ENCODE peak calls at places on chromosomes 11 and 22, in nine cellular contexts. One of them, this sample, is unnamed.

GRCh38 chr11:113802621-113803020 is 23.0 kb downstream of the CLDN25 start:
- DNase-seq in GM12878: no peak
- DNase-seq in fibroblast of the conjunctiva: no peak
- DNase-seq in M059J: no peak
- DNase-seq in CD8-positive, alpha-beta T cell: no peak
- DNase-seq in activated naive CD4-positive, alpha-beta T cell treated with Interleukin-2 at 50 U/mL for 16 hours: no peak
- DNase-seq in NCI-H510A treated with DMSO at 0.1 percent for 48 hours: no peak
- DNase-seq in heart right ventricle: no peak
- DNase-seq in A549: no peak
- DNase-seq in this sample: no peak

GRCh38 chr11:71235719-71236118 is 16.7 kb downstream of the SHANK2 start:
- DNase-seq in GM12878: no peak
- DNase-seq in fibroblast of the conjunctiva: no peak
- DNase-seq in M059J: no peak
- DNase-seq in CD8-positive, alpha-beta T cell: no peak
- DNase-seq in activated naive CD4-positive, alpha-beta T cell treated with Interleukin-2 at 50 U/mL for 16 hours: no peak
- DNase-seq in NCI-H510A treated with DMSO at 0.1 percent for 48 hours: no peak
- DNase-seq in heart right ventricle: no peak
- DNase-seq in A549: no peak
- DNase-seq in this sample: peak

GRCh38 chr11:73314121-73314948 is 6.3 kb downstream of the ARHGEF17 start:
- DNase-seq in GM12878: no peak
- DNase-seq in fibroblast of the conjunctiva: no peak
- DNase-seq in M059J: peak
- DNase-seq in CD8-positive, alpha-beta T cell: no peak
- DNase-seq in activated naive CD4-positive, alpha-beta T cell treated with Interleukin-2 at 50 U/mL for 16 hours: no peak
- DNase-seq in NCI-H510A treated with DMSO at 0.1 percent for 48 hours: peak
- DNase-seq in heart right ventricle: no peak
- DNase-seq in A549: no peak
- DNase-seq in this sample: no peak

GRCh38 chr11:91248199-91248807 is 976.3 kb upstream of the FAT3 start:
- DNase-seq in GM12878: no peak
- DNase-seq in fibroblast of the conjunctiva: peak
- DNase-seq in M059J: peak
- DNase-seq in CD8-positive, alpha-beta T cell: no peak
- DNase-seq in activated naive CD4-positive, alpha-beta T cell treated with Interleukin-2 at 50 U/mL for 16 hours: no peak
- DNase-seq in NCI-H510A treated with DMSO at 0.1 percent for 48 hours: peak
- DNase-seq in heart right ventricle: no peak
- DNase-seq in A549: peak
- DNase-seq in this sample: no peak

GRCh38 chr22:47724751-47725150 is 962.3 kb downstream of the TBC1D22A start:
- DNase-seq in GM12878: no peak
- DNase-seq in fibroblast of the conjunctiva: no peak
- DNase-seq in M059J: no peak
- DNase-seq in CD8-positive, alpha-beta T cell: no peak
- DNase-seq in activated naive CD4-positive, alpha-beta T cell treated with Interleukin-2 at 50 U/mL for 16 hours: no peak
- DNase-seq in NCI-H510A treated with DMSO at 0.1 percent for 48 hours: no peak
- DNase-seq in heart right ventricle: no peak
- DNase-seq in A549: no peak
- DNase-seq in this sample: no peak

GRCh38 chr11:57312511-57313021 is 12.2 kb downstream of the TNKS1BP1 start:
- DNase-seq in GM12878: no peak
- DNase-seq in fibroblast of the conjunctiva: no peak
- DNase-seq in M059J: no peak
- DNase-seq in CD8-positive, alpha-beta T cell: no peak
- DNase-seq in activated naive CD4-positive, alpha-beta T cell treated with Interleukin-2 at 50 U/mL for 16 hours: no peak
- DNase-seq in NCI-H510A treated with DMSO at 0.1 percent for 48 hours: no peak
- DNase-seq in heart right ventricle: no peak
- DNase-seq in A549: no peak
- DNase-seq in this sample: no peak

GRCh38 chr22:50739894-50740293 is 1.9 kb downstream of the ACR start:
- DNase-seq in GM12878: no peak
- DNase-seq in fibroblast of the conjunctiva: no peak
- DNase-seq in M059J: no peak
- DNase-seq in CD8-positive, alpha-beta T cell: no peak
- DNase-seq in activated naive CD4-positive, alpha-beta T cell treated with Interleukin-2 at 50 U/mL for 16 hours: no peak
- DNase-seq in NCI-H510A treated with DMSO at 0.1 percent for 48 hours: no peak
- DNase-seq in heart right ventricle: no peak
- DNase-seq in A549: no peak
- DNase-seq in this sample: no peak

GRCh38 chr11:90250970-90251369 is 28.1 kb upstream of the CHORDC1 start:
- DNase-seq in GM12878: no peak
- DNase-seq in fibroblast of the conjunctiva: no peak
- DNase-seq in M059J: peak
- DNase-seq in CD8-positive, alpha-beta T cell: no peak
- DNase-seq in activated naive CD4-positive, alpha-beta T cell treated with Interleukin-2 at 50 U/mL for 16 hours: no peak
- DNase-seq in NCI-H510A treated with DMSO at 0.1 percent for 48 hours: no peak
- DNase-seq in heart right ventricle: no peak
- DNase-seq in A549: no peak
- DNase-seq in this sample: no peak

GRCh38 chr11:85385561-85385960 is 241.6 kb downstream of the DLG2 start:
- DNase-seq in GM12878: no peak
- DNase-seq in fibroblast of the conjunctiva: no peak
- DNase-seq in M059J: no peak
- DNase-seq in CD8-positive, alpha-beta T cell: no peak
- DNase-seq in activated naive CD4-positive, alpha-beta T cell treated with Interleukin-2 at 50 U/mL for 16 hours: no peak
- DNase-seq in NCI-H510A treated with DMSO at 0.1 percent for 48 hours: no peak
- DNase-seq in heart right ventricle: no peak
- DNase-seq in A549: no peak
- DNase-seq in this sample: no peak

GRCh38 chr11:18727499-18728236 is 1.7 kb upstream of the IGSF22 start:
- DNase-seq in GM12878: no peak
- DNase-seq in fibroblast of the conjunctiva: no peak
- DNase-seq in M059J: peak
- DNase-seq in CD8-positive, alpha-beta T cell: peak
- DNase-seq in activated naive CD4-positive, alpha-beta T cell treated with Interleukin-2 at 50 U/mL for 16 hours: peak
- DNase-seq in NCI-H510A treated with DMSO at 0.1 percent for 48 hours: peak
- DNase-seq in heart right ventricle: no peak
- DNase-seq in A549: peak
- DNase-seq in this sample: peak

GRCh38 chr11:74670171-74670570 is 61.1 kb downstream of the CHRDL2 start:
- DNase-seq in GM12878: no peak
- DNase-seq in fibroblast of the conjunctiva: no peak
- DNase-seq in M059J: no peak
- DNase-seq in CD8-positive, alpha-beta T cell: no peak
- DNase-seq in activated naive CD4-positive, alpha-beta T cell treated with Interleukin-2 at 50 U/mL for 16 hours: no peak
- DNase-seq in NCI-H510A treated with DMSO at 0.1 percent for 48 hours: no peak
- DNase-seq in heart right ventricle: no peak
- DNase-seq in A549: no peak
- DNase-seq in this sample: no peak

GRCh38 chr22:28742562-28742962 is 723 bp downstream of the HSCB start:
- DNase-seq in GM12878: no peak
- DNase-seq in fibroblast of the conjunctiva: no peak
- DNase-seq in M059J: no peak
- DNase-seq in CD8-positive, alpha-beta T cell: no peak
- DNase-seq in activated naive CD4-positive, alpha-beta T cell treated with Interleukin-2 at 50 U/mL for 16 hours: no peak
- DNase-seq in NCI-H510A treated with DMSO at 0.1 percent for 48 hours: no peak
- DNase-seq in heart right ventricle: no peak
- DNase-seq in A549: no peak
- DNase-seq in this sample: no peak

GRCh38 chr11:120842195-120842594 is 181.7 kb upstream of the TBCEL start:
- DNase-seq in GM12878: no peak
- DNase-seq in fibroblast of the conjunctiva: no peak
- DNase-seq in M059J: no peak
- DNase-seq in CD8-positive, alpha-beta T cell: no peak
- DNase-seq in activated naive CD4-positive, alpha-beta T cell treated with Interleukin-2 at 50 U/mL for 16 hours: no peak
- DNase-seq in NCI-H510A treated with DMSO at 0.1 percent for 48 hours: no peak
- DNase-seq in heart right ventricle: no peak
- DNase-seq in A549: no peak
- DNase-seq in this sample: no peak

GRCh38 chr11:117693344-117693743 is 103.7 kb downstream of the DSCAML1 start:
- DNase-seq in GM12878: no peak
- DNase-seq in fibroblast of the conjunctiva: no peak
- DNase-seq in M059J: no peak
- DNase-seq in CD8-positive, alpha-beta T cell: no peak
- DNase-seq in activated naive CD4-positive, alpha-beta T cell treated with Interleukin-2 at 50 U/mL for 16 hours: no peak
- DNase-seq in NCI-H510A treated with DMSO at 0.1 percent for 48 hours: no peak
- DNase-seq in heart right ventricle: no peak
- DNase-seq in A549: no peak
- DNase-seq in this sample: no peak

GRCh38 chr11:440065-441042 is 1.5 kb downstream of the ANO9 start:
- DNase-seq in GM12878: no peak
- DNase-seq in fibroblast of the conjunctiva: no peak
- DNase-seq in M059J: peak
- DNase-seq in CD8-positive, alpha-beta T cell: no peak
- DNase-seq in activated naive CD4-positive, alpha-beta T cell treated with Interleukin-2 at 50 U/mL for 16 hours: no peak
- DNase-seq in NCI-H510A treated with DMSO at 0.1 percent for 48 hours: no peak
- DNase-seq in heart right ventricle: no peak
- DNase-seq in A549: no peak
- DNase-seq in this sample: no peak

GRCh38 chr22:37970864-37971263 is 13.5 kb downstream of the SOX10 start:
- DNase-seq in GM12878: no peak
- DNase-seq in fibroblast of the conjunctiva: no peak
- DNase-seq in M059J: no peak
- DNase-seq in CD8-positive, alpha-beta T cell: no peak
- DNase-seq in activated naive CD4-positive, alpha-beta T cell treated with Interleukin-2 at 50 U/mL for 16 hours: no peak
- DNase-seq in NCI-H510A treated with DMSO at 0.1 percent for 48 hours: no peak
- DNase-seq in heart right ventricle: no peak
- DNase-seq in A549: no peak
- DNase-seq in this sample: no peak

GRCh38 chr11:111148953-111149352 is 96.6 kb upstream of the POU2AF2 start:
- DNase-seq in GM12878: no peak
- DNase-seq in fibroblast of the conjunctiva: no peak
- DNase-seq in M059J: peak
- DNase-seq in CD8-positive, alpha-beta T cell: no peak
- DNase-seq in activated naive CD4-positive, alpha-beta T cell treated with Interleukin-2 at 50 U/mL for 16 hours: no peak
- DNase-seq in NCI-H510A treated with DMSO at 0.1 percent for 48 hours: no peak
- DNase-seq in heart right ventricle: no peak
- DNase-seq in A549: no peak
- DNase-seq in this sample: no peak